ENCODE peak calls at places on chromosomes 12 and 14, in six cellular contexts. One of them, this sample, is unnamed.

GRCh38 chr14:100523536-100524025 is 63.6 kb downstream of the BEGAIN start:
- DNase-seq in A172: no peak
- DNase-seq in activated CD8-positive, alpha-beta T cell treated with anti-CD3 and anti-CD28 coated beads, Interleukin-2, amount 10 ng/mL, durations not matched to agents 7 days and 5 days: no peak
- DNase-seq in effector memory CD4-positive, alpha-beta T cell: no peak
- DNase-seq in GM18507: no peak
- DNase-seq in Karpas-422: no peak
- DNase-seq in this sample: no peak

GRCh38 chr12:132194056-132194455 is 49.8 kb downstream of the NOC4L start:
- DNase-seq in A172: no peak
- DNase-seq in activated CD8-positive, alpha-beta T cell treated with anti-CD3 and anti-CD28 coated beads, Interleukin-2, amount 10 ng/mL, durations not matched to agents 7 days and 5 days: no peak
- DNase-seq in effector memory CD4-positive, alpha-beta T cell: no peak
- DNase-seq in GM18507: no peak
- DNase-seq in Karpas-422: no peak
- DNase-seq in this sample: no peak

GRCh38 chr14:90091393-90091792 is 29.6 kb downstream of the KCNK13 start:
- DNase-seq in A172: peak; percentile 71
- DNase-seq in activated CD8-positive, alpha-beta T cell treated with anti-CD3 and anti-CD28 coated beads, Interleukin-2, amount 10 ng/mL, durations not matched to agents 7 days and 5 days: no peak
- DNase-seq in effector memory CD4-positive, alpha-beta T cell: no peak
- DNase-seq in GM18507: no peak
- DNase-seq in Karpas-422: no peak
- DNase-seq in this sample: no peak

GRCh38 chr12:5808956-5809355 is 136.1 kb downstream of the ANO2 start:
- DNase-seq in A172: peak; percentile 95
- DNase-seq in activated CD8-positive, alpha-beta T cell treated with anti-CD3 and anti-CD28 coated beads, Interleukin-2, amount 10 ng/mL, durations not matched to agents 7 days and 5 days: no peak
- DNase-seq in effector memory CD4-positive, alpha-beta T cell: no peak
- DNase-seq in GM18507: no peak
- DNase-seq in Karpas-422: no peak
- DNase-seq in this sample: no peak

GRCh38 chr12:88336071-88336768 is 194.1 kb downstream of the TMTC3 start:
- DNase-seq in A172: no peak
- DNase-seq in activated CD8-positive, alpha-beta T cell treated with anti-CD3 and anti-CD28 coated beads, Interleukin-2, amount 10 ng/mL, durations not matched to agents 7 days and 5 days: no peak
- DNase-seq in effector memory CD4-positive, alpha-beta T cell: no peak
- DNase-seq in GM18507: no peak
- DNase-seq in Karpas-422: no peak
- DNase-seq in this sample: no peak

GRCh38 chr12:6697584-6698351 is 2.8 kb downstream of the PIANP start:
- DNase-seq in A172: peak; percentile 56
- DNase-seq in activated CD8-positive, alpha-beta T cell treated with anti-CD3 and anti-CD28 coated beads, Interleukin-2, amount 10 ng/mL, durations not matched to agents 7 days and 5 days: peak; percentile 41
- DNase-seq in effector memory CD4-positive, alpha-beta T cell: no peak
- DNase-seq in GM18507: no peak
- DNase-seq in Karpas-422: peak; percentile 73
- DNase-seq in this sample: peak; percentile 55

GRCh38 chr12:124273630-124274029 is 21.3 kb upstream of the RFLNA start:
- DNase-seq in A172: peak; percentile 52
- DNase-seq in activated CD8-positive, alpha-beta T cell treated with anti-CD3 and anti-CD28 coated beads, Interleukin-2, amount 10 ng/mL, durations not matched to agents 7 days and 5 days: peak; percentile 38
- DNase-seq in effector memory CD4-positive, alpha-beta T cell: no peak
- DNase-seq in GM18507: peak; percentile 45
- DNase-seq in Karpas-422: peak; percentile 66
- DNase-seq in this sample: no peak

GRCh38 chr12:124814741-124815613 is 48.7 kb downstream of the SCARB1 start:
- DNase-seq in A172: no peak
- DNase-seq in activated CD8-positive, alpha-beta T cell treated with anti-CD3 and anti-CD28 coated beads, Interleukin-2, amount 10 ng/mL, durations not matched to agents 7 days and 5 days: no peak
- DNase-seq in effector memory CD4-positive, alpha-beta T cell: no peak
- DNase-seq in GM18507: no peak
- DNase-seq in Karpas-422: no peak
- DNase-seq in this sample: no peak

GRCh38 chr14:77023001-77023996 is 5.2 kb downstream of the IRF2BPL start:
- DNase-seq in A172: peak; percentile 59
- DNase-seq in activated CD8-positive, alpha-beta T cell treated with anti-CD3 and anti-CD28 coated beads, Interleukin-2, amount 10 ng/mL, durations not matched to agents 7 days and 5 days: no peak
- DNase-seq in effector memory CD4-positive, alpha-beta T cell: no peak
- DNase-seq in GM18507: no peak
- DNase-seq in Karpas-422: no peak
- DNase-seq in this sample: no peak

GRCh38 chr14:50013934-50014333 is 102.4 kb downstream of the VCPKMT start:
- DNase-seq in A172: no peak
- DNase-seq in activated CD8-positive, alpha-beta T cell treated with anti-CD3 and anti-CD28 coated beads, Interleukin-2, amount 10 ng/mL, durations not matched to agents 7 days and 5 days: no peak
- DNase-seq in effector memory CD4-positive, alpha-beta T cell: no peak
- DNase-seq in GM18507: no peak
- DNase-seq in Karpas-422: no peak
- DNase-seq in this sample: no peak

GRCh38 chr14:86934196-86934595 is 1058.8 kb downstream of the GALC start:
- DNase-seq in A172: no peak
- DNase-seq in activated CD8-positive, alpha-beta T cell treated with anti-CD3 and anti-CD28 coated beads, Interleukin-2, amount 10 ng/mL, durations not matched to agents 7 days and 5 days: no peak
- DNase-seq in effector memory CD4-positive, alpha-beta T cell: no peak
- DNase-seq in GM18507: no peak
- DNase-seq in Karpas-422: no peak
- DNase-seq in this sample: no peak

GRCh38 chr14:104280085-104280901 is 141.9 kb downstream of the KIF26A start:
- DNase-seq in A172: no peak
- DNase-seq in activated CD8-positive, alpha-beta T cell treated with anti-CD3 and anti-CD28 coated beads, Interleukin-2, amount 10 ng/mL, durations not matched to agents 7 days and 5 days: no peak
- DNase-seq in effector memory CD4-positive, alpha-beta T cell: no peak
- DNase-seq in GM18507: no peak
- DNase-seq in Karpas-422: no peak
- DNase-seq in this sample: peak; percentile 18

GRCh38 chr12:54139030-54139429 is 49.8 kb downstream of the SMUG1 start:
- DNase-seq in A172: no peak
- DNase-seq in activated CD8-positive, alpha-beta T cell treated with anti-CD3 and anti-CD28 coated beads, Interleukin-2, amount 10 ng/mL, durations not matched to agents 7 days and 5 days: no peak
- DNase-seq in effector memory CD4-positive, alpha-beta T cell: no peak
- DNase-seq in GM18507: no peak
- DNase-seq in Karpas-422: peak; percentile 51
- DNase-seq in this sample: no peak

GRCh38 chr12:76300297-76300665 is 47.9 kb downstream of the BBS10 start:
- DNase-seq in A172: no peak
- DNase-seq in activated CD8-positive, alpha-beta T cell treated with anti-CD3 and anti-CD28 coated beads, Interleukin-2, amount 10 ng/mL, durations not matched to agents 7 days and 5 days: no peak
- DNase-seq in effector memory CD4-positive, alpha-beta T cell: no peak
- DNase-seq in GM18507: no peak
- DNase-seq in Karpas-422: no peak
- DNase-seq in this sample: no peak